ENCODE peak calls at places on chromosome 11, in eight cellular contexts. E, M, D, G, X, L, W and R are unnamed samples.

GRCh38 chr11:87870081-87870480 is 305.2 kb downstream of the RAB38 start:
- DNase-seq in W (no peak), X (no peak), M (no peak), D (no peak), E (no peak), G (no peak), L (no peak), R (no peak)

GRCh38 chr11:2824851-2825250 is 60.7 kb downstream of the CDKN1C start:
- DNase-seq in E (no peak), X (no peak), W (no peak), L (no peak), M (no peak), G (no peak), D (no peak), R (no peak)

GRCh38 chr11:674406-674805 is 20.6 kb downstream of the DEAF1 start:
- DNase-seq in X (no peak), W (no peak), L (no peak), G (no peak), M (no peak), E (no peak), D (no peak), R (no peak)

GRCh38 chr11:28964811-28965210 is 856.6 kb downstream of the METTL15 start:
- DNase-seq in L (no peak), M (no peak), X (no peak), D (no peak), E (peak), W (no peak), G (no peak), R (no peak)

GRCh38 chr11:110730773-110731172 is 18.5 kb upstream of the ARHGAP20 start:
- DNase-seq in X (no peak), M (no peak), D (no peak), W (no peak), G (no peak), E (no peak), L (no peak), R (no peak)

GRCh38 chr11:126202646-126203359 is 8.6 kb downstream of the RPUSD4 start:
- DNase-seq in L (no peak), X (peak), W (no peak), D (peak), G (no peak), M (no peak), E (no peak), R (no peak)

GRCh38 chr11:14894657-14895598 is 2.9 kb upstream of the CYP2R1 start:
- DNase-seq in L (no peak), W (no peak), X (no peak), E (no peak), G (no peak), D (peak), M (no peak), R (no peak)

GRCh38 chr11:749731-750130 is 2.5 kb downstream of the TALDO1 start:
- DNase-seq in W (no peak), L (no peak), M (no peak), E (no peak), G (no peak), X (no peak), D (no peak), R (no peak)

GRCh38 chr11:121483805-121484478 is 31.2 kb upstream of the SORL1-AS1 start:
- DNase-seq in D (no peak), G (no peak), E (no peak), W (no peak), L (no peak), M (no peak), X (no peak), R (no peak)

GRCh38 chr11:112526699-112527410 is 266.2 kb upstream of the PLET1 start:
- DNase-seq in M (no peak), D (no peak), W (no peak), X (no peak), L (no peak), G (no peak), E (no peak), R (no peak)